ENCODE peak calls at places on chromosomes 1 and 21, in nine cellular contexts. X, S, F, W, Z, M, K, Q and Y are unnamed samples.

GRCh38 chr1:161763522-161764098 is 2.5 kb upstream of the ATF6 start:
- DNase-seq in X (no peak), S (no peak), F (no peak), W (no peak), Z (no peak), M (peak), K (peak), Q (no peak), Y (no peak)

GRCh38 chr1:149887456-149888159 is 11.8 kb upstream of the BOLA1 start:
- DNase-seq in X (peak), S (peak), F (peak), W (peak), Z (peak), M (peak), K (peak), Q (peak), Y (peak)

GRCh38 chr1:68453060-68453665 is 3.4 kb upstream of the RPE65 start:
- DNase-seq in X (no peak), S (no peak), F (no peak), W (no peak), Z (no peak), M (no peak), K (no peak), Q (no peak), Y (no peak)

GRCh38 chr1:117095237-117095636 is 26.3 kb downstream of the TRIM45 start:
- DNase-seq in X (no peak), S (peak), F (no peak), W (no peak), Z (no peak), M (no peak), K (no peak), Q (no peak), Y (no peak)

GRCh38 chr1:112465122-112465521 is 43.6 kb upstream of the WNT2B start:
- DNase-seq in X (no peak), S (peak), F (no peak), W (no peak), Z (no peak), M (peak), K (no peak), Q (no peak), Y (no peak)

GRCh38 chr1:226882631-226883409 is 12.4 kb downstream of the PSEN2 start:
- DNase-seq in X (no peak), S (peak), F (peak), W (no peak), Z (peak), M (peak), K (no peak), Q (no peak), Y (no peak)

GRCh38 chr1:37513795-37514349 is 694 bp downstream of the MEAF6 start:
- DNase-seq in X (no peak), S (peak), F (no peak), W (peak), Z (no peak), M (peak), K (peak), Q (no peak), Y (no peak)

GRCh38 chr21:42213082-42213774 is 5.7 kb upstream of the ABCG1 start:
- DNase-seq in X (no peak), S (no peak), F (no peak), W (no peak), Z (peak), M (no peak), K (no peak), Q (no peak), Y (peak)